ENCODE peak calls at places on chromosome 7, in ten cellular contexts. G is stomach, D is tibial nerve, X is mammary epithelial cell, R is PC-3, C is tibial artery, I is neural progenitor cell, V is HCT116, E is heart right ventricle, N is OCI-LY7. F is an unnamed sample. For H3K4me1, the result is how much of the 10 kb centered on the place peaks cover.

GRCh38 chr7:155455776-155456516 is 2.0 kb upstream of the EN2 start:
- DNase-seq in G (no peak), D (no peak), X (no peak), R (no peak), C (no peak), I (no peak), V (no peak), E (no peak), N (no peak), F (no peak)

GRCh38 chr7:151080091-151080521 is 503 bp downstream of the FASTK start:
- DNase-seq in G (no peak), D (no peak), X (peak), R (no peak), C (peak), I (peak), V (no peak), E (no peak), N (no peak), F (peak)

GRCh38 chr7:73701357-73701995 is 18.0 kb downstream of the STX1A start:
- DNase-seq in G (no peak), D (no peak), X (no peak), R (peak), C (no peak), I (peak), V (peak), E (no peak), N (peak), F (peak)

GRCh38 chr7:144587701-144588100 is 184.2 kb upstream of the NOBOX start:
- DNase-seq in G (no peak), D (no peak), X (no peak), R (no peak), C (no peak), I (no peak), V (no peak), E (no peak), N (no peak), F (no peak)

GRCh38 chr7:139026551-139026950 is 9.3 kb downstream of the ZC3HAV1L start:
- DNase-seq in G (no peak), D (no peak), X (no peak), R (no peak), C (no peak), I (no peak), V (no peak), E (no peak), N (no peak), F (no peak)

GRCh38 chr7:90999989-91000979 is 263.9 kb upstream of the FZD1 start:
- DNase-seq in G (no peak), D (no peak), X (peak), R (peak), C (no peak), I (peak), V (no peak), E (no peak), N (no peak), F (no peak)

GRCh38 chr7:82223580-82223979 is 220.0 kb downstream of the CACNA2D1 start:
- DNase-seq in G (no peak), D (no peak), X (no peak), R (no peak), C (no peak), I (no peak), V (no peak), E (no peak), N (no peak), F (no peak)

GRCh38 chr7:43004076-43004475 is 71.9 kb downstream of the MRPL32 start:
- DNase-seq in G (no peak), D (no peak), X (no peak), R (no peak), C (no peak), I (no peak), V (no peak), E (no peak), N (peak), F (no peak)

GRCh38 chr7:93948106-93948505 is 26.6 kb downstream of the GNG11 start:
- DNase-seq in G (no peak), D (no peak), X (no peak), R (no peak), C (no peak), I (no peak), V (no peak), E (no peak), N (no peak), F (no peak)

GRCh38 chr7:29977926-29978652 is 11.5 kb downstream of the SCRN1 start:
- DNase-seq in G (no peak), D (no peak), X (no peak), R (peak), C (no peak), I (peak), V (peak), E (no peak), N (peak), F (no peak)

GRCh38 chr7:20299647-20300312 is 30.9 kb upstream of the ITGB8 start:
- DNase-seq in G (no peak), D (no peak), X (peak), R (no peak), C (no peak), I (no peak), V (no peak), E (no peak), N (no peak), F (no peak)

GRCh38 chr7:44213206-44213871 is 12.6 kb downstream of the YKT6 start:
- DNase-seq in G (no peak), D (no peak), X (no peak), R (no peak), C (peak), I (no peak), V (no peak), E (no peak), N (no peak), F (no peak)

GRCh38 chr7:151700621-151701185 is 176.2 kb downstream of the PRKAG2 start:
- DNase-seq in G (no peak), D (no peak), X (peak), R (no peak), C (no peak), I (no peak), V (no peak), E (no peak), N (no peak), F (no peak)

GRCh38 chr7:47400741-47401206 is 181.1 kb downstream of the TNS3 start:
- DNase-seq in G (peak), D (no peak), X (no peak), R (no peak), C (peak), I (peak), V (no peak), E (no peak), N (no peak), F (no peak)

GRCh38 chr7:6705959-6706665 is 635 bp downstream of the ZNF12 start:
- DNase-seq in G (peak), D (no peak), X (peak), R (no peak), C (no peak), I (peak), V (no peak), E (peak), N (peak), F (peak)

GRCh38 chr7:140060243-140060630 is 2.5 kb downstream of the PARP12 start:
- DNase-seq in G (no peak), D (no peak), X (peak), R (peak), C (no peak), I (no peak), V (no peak), E (no peak), N (no peak), F (no peak)

GRCh38 chr7:69728299-69728698 is 130.0 kb downstream of the AUTS2 start:
- DNase-seq in G (no peak), D (no peak), X (no peak), R (no peak), C (no peak), I (no peak), V (no peak), E (no peak), N (no peak), F (no peak)

GRCh38 chr7:22153427-22154106 is 203.4 kb downstream of the RAPGEF5 start:
- DNase-seq in G (no peak), D (no peak), X (no peak), R (no peak), C (no peak), I (peak), V (no peak), E (no peak), N (no peak), F (no peak)

GRCh38 chr7:40944981-40945585 is 757.8 kb downstream of the INHBA start:
- DNase-seq in G (no peak), D (no peak), X (peak), R (no peak), C (no peak), I (no peak), V (no peak), E (no peak), N (no peak), F (no peak)

GRCh38 chr7:2919256-2919655 is 75.1 kb upstream of the GNA12 start:
- DNase-seq in G (no peak), D (no peak), X (no peak), R (no peak), C (no peak), I (no peak), V (no peak), E (no peak), N (no peak), F (no peak)

GRCh38 chr7:14457567-14458453 is 444.7 kb downstream of the DGKB start:
- DNase-seq in G (peak), D (peak), X (peak), R (peak), C (peak), I (peak), V (peak), E (peak), N (peak), F (peak)

GRCh38 chr7:157035302-157035701 is 24.8 kb upstream of the MNX1 start:
- DNase-seq in G (no peak), D (no peak), X (no peak), R (no peak), C (no peak), I (no peak), V (no peak), E (no peak), N (no peak), F (no peak)

GRCh38 chr7:107726356-107727130 is 17.4 kb upstream of the CBLL1 start:
- DNase-seq in G (no peak), D (no peak), X (no peak), R (no peak), C (no peak), I (no peak), V (no peak), E (no peak), N (no peak), F (no peak)

GRCh38 chr7:16542401-16542800 is 15.8 kb downstream of the LRRC72 start:
- DNase-seq in G (no peak), D (no peak), X (no peak), R (no peak), C (no peak), I (no peak), V (no peak), E (no peak), N (no peak), F (no peak)

GRCh38 chr7:142150869-142151268 is 39.4 kb downstream of the MGAM2 start:
- DNase-seq in G (no peak), D (no peak), X (no peak), R (no peak), C (no peak), I (no peak), V (no peak), E (no peak), N (no peak), F (no peak)

GRCh38 chr7:142152076-142152475 is 40.6 kb downstream of the MGAM2 start:
- DNase-seq in G (no peak), D (no peak), X (no peak), R (no peak), C (no peak), I (no peak), V (no peak), E (no peak), N (no peak), F (no peak)

GRCh38 chr7:142158741-142159496 is 47.4 kb downstream of the MGAM2 start:
- DNase-seq in G (no peak), D (no peak), X (peak), R (no peak), C (no peak), I (no peak), V (no peak), E (no peak), N (no peak), F (no peak)

DNA sequence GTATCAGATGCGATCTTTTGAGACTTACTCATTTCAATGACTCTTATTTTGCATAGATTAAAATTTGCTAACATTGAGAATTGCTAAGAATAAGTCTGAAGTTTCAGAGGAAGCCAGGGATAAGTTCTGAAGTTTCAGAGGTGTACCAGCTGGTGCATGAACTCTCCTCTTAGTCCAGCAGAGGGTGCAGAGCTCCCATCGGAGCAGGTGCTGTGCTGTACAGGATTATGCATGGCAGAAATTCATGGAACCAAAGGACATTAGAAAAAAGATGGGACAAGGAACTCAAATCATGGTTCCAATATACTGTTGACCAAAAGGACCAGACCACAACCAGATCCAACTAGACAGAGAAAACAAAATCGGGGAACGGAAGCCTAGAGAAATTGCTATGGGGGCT is 41.9 kb downstream of the MGAM2 start:
- DNase-seq in G (peak), D (no peak), X (peak), R (peak), C (no peak), I (peak), V (no peak), E (no peak), N (no peak), F (no peak)
- TF ChIP-seq CTCF in G (no peak), D (no peak), X (peak), R (peak), C (no peak), I (peak), V (peak), E (no peak), N (peak), F (no peak)

GRCh38 chr7:77524732-77525131 is 12.4 kb upstream of the PTPN12 start:
- DNase-seq in G (no peak), D (no peak), X (no peak), R (no peak), C (no peak), I (no peak), V (no peak), E (no peak), N (no peak), F (no peak)
- H3K27ac ChIP-seq in G (no peak), D (no peak), X (peak), R (peak), C (no peak), I (no peak), V (no peak), E (no peak), N (no peak), F (no peak)

GRCh38 chr7:101943306-101943705 is 125.9 kb downstream of the CUX1 start:
- DNase-seq in G (no peak), D (no peak), X (no peak), R (no peak), C (no peak), I (no peak), V (no peak), E (no peak), N (no peak), F (no peak)
- H3K4me1 ChIP-seq in G (half or more), D (under half), X (under half), R (under half), C (under half), I (under half), V (half or more), E (half or more), N (half or more), F (under half)

GRCh38 chr7:143263266-143264195 is at the start of gene GSTK1:
- DNase-seq in G (peak), D (peak), X (peak), R (peak), C (peak), I (peak), V (peak), E (peak), N (peak), F (peak)
- TF ChIP-seq CTCF in G (no peak), D (no peak), X (no peak), R (no peak), C (no peak), I (no peak), V (no peak), E (no peak), N (no peak), F (no peak)

GRCh38 chr7:12257582-12257981 is 46.5 kb downstream of the TMEM106B start:
- DNase-seq in G (no peak), D (no peak), X (no peak), R (peak), C (no peak), I (no peak), V (no peak), E (no peak), N (peak), F (no peak)
- H3K27ac ChIP-seq in G (no peak), D (no peak), X (no peak), R (no peak), C (no peak), I (no peak), V (no peak), E (peak), N (no peak), F (peak)

GRCh38 chr7:55062106-55062499 is 43.3 kb downstream of the EGFR start:
- DNase-seq in G (no peak), D (no peak), X (no peak), R (no peak), C (no peak), I (no peak), V (no peak), E (no peak), N (no peak), F (no peak)
- H3K4me1 ChIP-seq in G (under half), D (under half), X (half or more), R (under half), C (half or more), I (under half), V (under half), E (under half), N (under half), F (under half)

GRCh38 chr7:127783267-127783559 is 131.2 kb downstream of the SND1 start:
- DNase-seq in G (no peak), D (no peak), X (no peak), R (no peak), C (no peak), I (no peak), V (no peak), E (no peak), N (no peak), F (no peak)

GRCh38 chr7:127789031-127789430 is 137.0 kb downstream of the SND1 start:
- DNase-seq in G (no peak), D (no peak), X (no peak), R (no peak), C (no peak), I (no peak), V (no peak), E (no peak), N (no peak), F (no peak)

GRCh38 chr7:127782550-127783266 is 130.7 kb downstream of the SND1 start:
- DNase-seq in G (no peak), D (no peak), X (no peak), R (no peak), C (no peak), I (no peak), V (no peak), E (no peak), N (peak), F (no peak)

GRCh38 chr7:127782075-127782474 is 130.1 kb downstream of the SND1 start:
- DNase-seq in G (no peak), D (no peak), X (no peak), R (no peak), C (no peak), I (no peak), V (no peak), E (no peak), N (no peak), F (no peak)

DNA sequence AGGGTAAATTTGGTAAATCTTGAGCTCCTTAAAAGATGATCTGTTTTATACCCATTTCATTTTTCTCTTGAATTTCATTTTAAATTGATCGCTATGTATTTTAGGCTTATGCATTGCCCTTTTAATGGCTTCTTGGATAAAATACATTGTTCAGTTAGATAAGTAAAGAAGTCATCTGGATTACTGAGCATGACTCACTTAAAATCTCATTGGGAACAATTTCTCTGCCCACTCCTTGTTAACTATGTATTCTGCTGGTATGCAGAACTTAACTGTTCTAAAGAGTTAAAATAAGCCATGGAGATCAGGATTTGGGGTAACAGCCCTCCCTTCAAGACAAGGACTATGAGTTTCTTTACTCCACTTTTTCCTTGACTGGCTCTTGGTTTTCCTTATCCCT is 134.2 kb downstream of the SND1 start:
- DNase-seq in G (no peak), D (no peak), X (no peak), R (no peak), C (no peak), I (no peak), V (no peak), E (no peak), N (no peak), F (no peak)
- TF ChIP-seq CTCF in G (no peak), D (no peak), X (no peak), R (no peak), C (no peak), I (no peak), V (no peak), E (no peak), N (no peak), F (no peak)

DNA sequence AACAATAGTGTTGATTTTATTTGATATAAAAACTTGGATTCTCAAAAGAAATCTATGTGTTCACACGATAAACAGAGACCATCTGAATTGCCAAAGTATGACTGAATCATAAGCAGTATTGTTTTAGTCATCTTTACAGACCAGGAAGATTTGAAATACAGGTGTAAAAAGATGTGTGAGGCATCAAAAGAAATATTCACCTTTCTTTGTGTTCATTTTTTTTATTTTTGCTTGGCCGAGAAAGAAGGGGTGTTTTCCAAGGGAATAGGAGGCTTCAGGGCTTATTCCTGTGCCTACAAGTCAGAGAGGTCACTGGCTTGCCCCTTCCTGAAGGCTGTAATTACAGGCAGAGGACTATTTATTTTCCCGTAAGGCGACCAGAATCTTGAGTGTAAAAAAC is 37.3 kb downstream of the MET start:
- DNase-seq in G (no peak), D (no peak), X (no peak), R (no peak), C (no peak), I (no peak), V (no peak), E (no peak), N (no peak), F (no peak)
- H3K27ac ChIP-seq in G (no peak), D (no peak), X (peak), R (peak), C (no peak), I (no peak), V (peak), E (no peak), N (no peak), F (no peak)

DNA sequence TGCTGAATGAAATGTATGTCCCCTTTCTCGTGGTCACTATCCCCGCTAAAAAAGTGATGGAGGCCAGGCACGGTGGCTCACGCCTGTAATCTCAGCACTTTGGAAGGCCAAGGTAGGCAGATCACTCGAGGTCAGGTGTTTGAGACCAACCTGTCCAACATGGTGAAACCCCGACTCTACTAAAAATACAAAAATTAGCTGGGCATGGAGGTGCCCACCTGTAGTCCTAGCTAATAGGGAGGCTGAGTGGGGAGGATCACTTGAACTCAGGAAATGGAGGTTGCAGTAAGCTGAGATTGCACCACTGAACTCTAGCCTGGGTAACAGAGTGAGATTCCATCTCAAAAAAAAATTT is 91.4 kb upstream of the MKLN1 start:
- DNase-seq in G (no peak), D (no peak), X (no peak), R (no peak), C (no peak), I (no peak), V (no peak), E (no peak), N (no peak), F (no peak)
- H3K4me1 ChIP-seq in G (under half), D (under half), X (under half), R (under half), C (under half), I (under half), V (under half), E (under half), N (under half), F (under half)

F was measured in colonic mucosa.